ENCODE peak calls at places on chromosomes 7 and 10, in nine cellular contexts. One of them, this sample, is unnamed.

GRCh38 chr10:97234403-97234802 is 48.6 kb upstream of the SLIT1 start:
- DNase-seq in mammary epithelial cell: peak
- DNase-seq in uterus: no peak
- DNase-seq in B cell: peak
- DNase-seq in activated naive CD4-positive, alpha-beta T cell treated with anti-CD3 and anti-CD28 coated beads for 36 hours: no peak
- DNase-seq in astrocyte of the spinal cord: peak
- DNase-seq in small intestine: peak
- DNase-seq in AG10803: peak
- DNase-seq in glomerular endothelial cell: no peak
- DNase-seq in this sample: no peak

GRCh38 chr7:69196593-69196992 is 401.7 kb upstream of the AUTS2 start:
- DNase-seq in uterus: no peak
- DNase-seq in astrocyte of the spinal cord: no peak
- DNase-seq in glomerular endothelial cell: no peak
- DNase-seq in mammary epithelial cell: no peak
- DNase-seq in AG10803: no peak
- DNase-seq in activated naive CD4-positive, alpha-beta T cell treated with anti-CD3 and anti-CD28 coated beads for 36 hours: no peak
- DNase-seq in B cell: no peak
- DNase-seq in small intestine: no peak
- DNase-seq in this sample: no peak

GRCh38 chr10:106816318-106817085 is 348.0 kb downstream of the SORCS1 start:
- DNase-seq in uterus: no peak
- DNase-seq in activated naive CD4-positive, alpha-beta T cell treated with anti-CD3 and anti-CD28 coated beads for 36 hours: no peak
- DNase-seq in mammary epithelial cell: no peak
- DNase-seq in AG10803: no peak
- DNase-seq in astrocyte of the spinal cord: no peak
- DNase-seq in small intestine: no peak
- DNase-seq in B cell: no peak
- DNase-seq in glomerular endothelial cell: no peak
- DNase-seq in this sample: no peak

GRCh38 chr7:100893910-100894763 is 1.6 kb downstream of the ACHE start:
- DNase-seq in B cell: no peak
- DNase-seq in astrocyte of the spinal cord: no peak
- DNase-seq in mammary epithelial cell: no peak
- DNase-seq in small intestine: no peak
- DNase-seq in uterus: no peak
- DNase-seq in glomerular endothelial cell: no peak
- DNase-seq in AG10803: no peak
- DNase-seq in activated naive CD4-positive, alpha-beta T cell treated with anti-CD3 and anti-CD28 coated beads for 36 hours: no peak
- DNase-seq in this sample: no peak

GRCh38 chr10:35834916-35835499 is 192.9 kb upstream of the FZD8 start:
- DNase-seq in uterus: no peak
- DNase-seq in B cell: no peak
- DNase-seq in activated naive CD4-positive, alpha-beta T cell treated with anti-CD3 and anti-CD28 coated beads for 36 hours: no peak
- DNase-seq in AG10803: no peak
- DNase-seq in glomerular endothelial cell: no peak
- DNase-seq in small intestine: no peak
- DNase-seq in astrocyte of the spinal cord: no peak
- DNase-seq in mammary epithelial cell: no peak
- DNase-seq in this sample: no peak

GRCh38 chr10:29955308-29955935 is 104.0 kb downstream of the JCAD start:
- DNase-seq in astrocyte of the spinal cord: peak
- DNase-seq in B cell: no peak
- DNase-seq in mammary epithelial cell: peak
- DNase-seq in activated naive CD4-positive, alpha-beta T cell treated with anti-CD3 and anti-CD28 coated beads for 36 hours: no peak
- DNase-seq in AG10803: peak
- DNase-seq in small intestine: no peak
- DNase-seq in uterus: no peak
- DNase-seq in glomerular endothelial cell: no peak
- DNase-seq in this sample: no peak

GRCh38 chr10:49177391-49178355 is 10.5 kb downstream of the TMEM273 start:
- DNase-seq in AG10803: peak
- DNase-seq in small intestine: no peak
- DNase-seq in astrocyte of the spinal cord: peak
- DNase-seq in activated naive CD4-positive, alpha-beta T cell treated with anti-CD3 and anti-CD28 coated beads for 36 hours: peak
- DNase-seq in mammary epithelial cell: peak
- DNase-seq in B cell: peak
- DNase-seq in glomerular endothelial cell: no peak
- DNase-seq in uterus: no peak
- DNase-seq in this sample: peak

GRCh38 chr7:7970620-7971307 is 2.2 kb downstream of the GLCCI1 start:
- DNase-seq in AG10803: no peak
- DNase-seq in B cell: no peak
- DNase-seq in glomerular endothelial cell: no peak
- DNase-seq in small intestine: peak
- DNase-seq in uterus: no peak
- DNase-seq in astrocyte of the spinal cord: peak
- DNase-seq in mammary epithelial cell: peak
- DNase-seq in activated naive CD4-positive, alpha-beta T cell treated with anti-CD3 and anti-CD28 coated beads for 36 hours: no peak
- DNase-seq in this sample: no peak

GRCh38 chr7:44286182-44286617 is 39.2 kb downstream of the CAMK2B start:
- DNase-seq in activated naive CD4-positive, alpha-beta T cell treated with anti-CD3 and anti-CD28 coated beads for 36 hours: peak
- DNase-seq in uterus: peak
- DNase-seq in mammary epithelial cell: no peak
- DNase-seq in AG10803: no peak
- DNase-seq in glomerular endothelial cell: no peak
- DNase-seq in astrocyte of the spinal cord: no peak
- DNase-seq in small intestine: no peak
- DNase-seq in B cell: no peak
- DNase-seq in this sample: no peak

GRCh38 chr10:28796606-28797512 is 119.5 kb downstream of the BAMBI start:
- DNase-seq in mammary epithelial cell: no peak
- DNase-seq in AG10803: peak
- DNase-seq in uterus: peak
- DNase-seq in B cell: no peak
- DNase-seq in small intestine: no peak
- DNase-seq in glomerular endothelial cell: no peak
- DNase-seq in astrocyte of the spinal cord: peak
- DNase-seq in activated naive CD4-positive, alpha-beta T cell treated with anti-CD3 and anti-CD28 coated beads for 36 hours: no peak
- DNase-seq in this sample: no peak

GRCh38 chr10:17144757-17145156 is 15.1 kb upstream of the CUBN start:
- DNase-seq in activated naive CD4-positive, alpha-beta T cell treated with anti-CD3 and anti-CD28 coated beads for 36 hours: peak
- DNase-seq in B cell: no peak
- DNase-seq in AG10803: peak
- DNase-seq in astrocyte of the spinal cord: peak
- DNase-seq in small intestine: no peak
- DNase-seq in glomerular endothelial cell: no peak
- DNase-seq in mammary epithelial cell: peak
- DNase-seq in uterus: no peak
- DNase-seq in this sample: no peak

GRCh38 chr10:47030191-47030698 is 119.0 kb downstream of the PTPN20 start:
- DNase-seq in AG10803: peak
- DNase-seq in mammary epithelial cell: no peak
- DNase-seq in uterus: peak
- DNase-seq in B cell: no peak
- DNase-seq in astrocyte of the spinal cord: no peak
- DNase-seq in small intestine: no peak
- DNase-seq in glomerular endothelial cell: no peak
- DNase-seq in activated naive CD4-positive, alpha-beta T cell treated with anti-CD3 and anti-CD28 coated beads for 36 hours: no peak
- DNase-seq in this sample: no peak

GRCh38 chr10:29248156-29248555 is 40.7 kb upstream of the LYZL1 start:
- DNase-seq in glomerular endothelial cell: no peak
- DNase-seq in B cell: no peak
- DNase-seq in small intestine: no peak
- DNase-seq in AG10803: no peak
- DNase-seq in uterus: no peak
- DNase-seq in mammary epithelial cell: no peak
- DNase-seq in astrocyte of the spinal cord: no peak
- DNase-seq in activated naive CD4-positive, alpha-beta T cell treated with anti-CD3 and anti-CD28 coated beads for 36 hours: no peak
- DNase-seq in this sample: no peak

GRCh38 chr7:75986147-75986781 is 8.1 kb downstream of the TMEM120A start:
- DNase-seq in B cell: no peak
- DNase-seq in mammary epithelial cell: no peak
- DNase-seq in uterus: no peak
- DNase-seq in astrocyte of the spinal cord: no peak
- DNase-seq in AG10803: no peak
- DNase-seq in glomerular endothelial cell: no peak
- DNase-seq in activated naive CD4-positive, alpha-beta T cell treated with anti-CD3 and anti-CD28 coated beads for 36 hours: no peak
- DNase-seq in small intestine: no peak
- DNase-seq in this sample: no peak

GRCh38 chr7:138328215-138328614 is 131.8 kb upstream of the TRIM24 start:
- DNase-seq in small intestine: no peak
- DNase-seq in uterus: no peak
- DNase-seq in mammary epithelial cell: no peak
- DNase-seq in activated naive CD4-positive, alpha-beta T cell treated with anti-CD3 and anti-CD28 coated beads for 36 hours: no peak
- DNase-seq in astrocyte of the spinal cord: no peak
- DNase-seq in AG10803: no peak
- DNase-seq in glomerular endothelial cell: no peak
- DNase-seq in B cell: no peak
- DNase-seq in this sample: no peak

GRCh38 chr10:66394287-66395063 is 531.4 kb upstream of the LRRTM3 start:
- DNase-seq in astrocyte of the spinal cord: no peak
- DNase-seq in glomerular endothelial cell: no peak
- DNase-seq in B cell: no peak
- DNase-seq in mammary epithelial cell: no peak
- DNase-seq in small intestine: no peak
- DNase-seq in activated naive CD4-positive, alpha-beta T cell treated with anti-CD3 and anti-CD28 coated beads for 36 hours: no peak
- DNase-seq in uterus: no peak
- DNase-seq in AG10803: no peak
- DNase-seq in this sample: no peak

GRCh38 chr7:57215423-57215822 is 83.2 kb upstream of the ZNF479 start:
- DNase-seq in small intestine: no peak
- DNase-seq in astrocyte of the spinal cord: no peak
- DNase-seq in glomerular endothelial cell: no peak
- DNase-seq in uterus: no peak
- DNase-seq in B cell: no peak
- DNase-seq in AG10803: no peak
- DNase-seq in activated naive CD4-positive, alpha-beta T cell treated with anti-CD3 and anti-CD28 coated beads for 36 hours: no peak
- DNase-seq in mammary epithelial cell: no peak
- DNase-seq in this sample: no peak

GRCh38 chr10:100446130-100446761 is 16.6 kb upstream of the WNT8B start:
- DNase-seq in uterus: no peak
- DNase-seq in mammary epithelial cell: no peak
- DNase-seq in astrocyte of the spinal cord: no peak
- DNase-seq in glomerular endothelial cell: no peak
- DNase-seq in activated naive CD4-positive, alpha-beta T cell treated with anti-CD3 and anti-CD28 coated beads for 36 hours: no peak
- DNase-seq in AG10803: no peak
- DNase-seq in small intestine: no peak
- DNase-seq in B cell: no peak
- DNase-seq in this sample: no peak

GRCh38 chr7:45390180-45390579 is 184.0 kb upstream of the ADCY1 start:
- DNase-seq in glomerular endothelial cell: no peak
- DNase-seq in small intestine: no peak
- DNase-seq in AG10803: no peak
- DNase-seq in astrocyte of the spinal cord: no peak
- DNase-seq in mammary epithelial cell: no peak
- DNase-seq in B cell: no peak
- DNase-seq in activated naive CD4-positive, alpha-beta T cell treated with anti-CD3 and anti-CD28 coated beads for 36 hours: no peak
- DNase-seq in uterus: no peak
- DNase-seq in this sample: no peak

GRCh38 chr7:56007167-56007652 is 42.8 kb downstream of the NIPSNAP2 start:
- DNase-seq in glomerular endothelial cell: no peak
- DNase-seq in mammary epithelial cell: peak
- DNase-seq in uterus: no peak
- DNase-seq in activated naive CD4-positive, alpha-beta T cell treated with anti-CD3 and anti-CD28 coated beads for 36 hours: no peak
- DNase-seq in AG10803: no peak
- DNase-seq in small intestine: no peak
- DNase-seq in astrocyte of the spinal cord: no peak
- DNase-seq in B cell: no peak
- DNase-seq in this sample: no peak

GRCh38 chr7:135929249-135929648 is 47.9 kb downstream of the MTPN start:
- DNase-seq in small intestine: no peak
- DNase-seq in glomerular endothelial cell: no peak
- DNase-seq in AG10803: no peak
- DNase-seq in mammary epithelial cell: no peak
- DNase-seq in astrocyte of the spinal cord: no peak
- DNase-seq in activated naive CD4-positive, alpha-beta T cell treated with anti-CD3 and anti-CD28 coated beads for 36 hours: no peak
- DNase-seq in uterus: no peak
- DNase-seq in B cell: no peak
- DNase-seq in this sample: no peak

GRCh38 chr7:105156731-105157130 is 142.7 kb downstream of the KMT2E start:
- DNase-seq in astrocyte of the spinal cord: peak
- DNase-seq in B cell: no peak
- DNase-seq in glomerular endothelial cell: no peak
- DNase-seq in small intestine: no peak
- DNase-seq in mammary epithelial cell: peak
- DNase-seq in activated naive CD4-positive, alpha-beta T cell treated with anti-CD3 and anti-CD28 coated beads for 36 hours: no peak
- DNase-seq in uterus: no peak
- DNase-seq in AG10803: peak
- DNase-seq in this sample: no peak

GRCh38 chr10:1378473-1378872 is 322.3 kb downstream of the WDR37 start:
- DNase-seq in glomerular endothelial cell: no peak
- DNase-seq in AG10803: no peak
- DNase-seq in B cell: no peak
- DNase-seq in mammary epithelial cell: no peak
- DNase-seq in activated naive CD4-positive, alpha-beta T cell treated with anti-CD3 and anti-CD28 coated beads for 36 hours: no peak
- DNase-seq in uterus: no peak
- DNase-seq in small intestine: no peak
- DNase-seq in astrocyte of the spinal cord: no peak
- DNase-seq in this sample: no peak

GRCh38 chr10:31977440-31978157 is 49.0 kb upstream of the ARHGAP12 start:
- DNase-seq in glomerular endothelial cell: peak
- DNase-seq in small intestine: no peak
- DNase-seq in B cell: peak
- DNase-seq in astrocyte of the spinal cord: peak
- DNase-seq in mammary epithelial cell: peak
- DNase-seq in activated naive CD4-positive, alpha-beta T cell treated with anti-CD3 and anti-CD28 coated beads for 36 hours: no peak
- DNase-seq in uterus: no peak
- DNase-seq in AG10803: peak
- DNase-seq in this sample: peak

GRCh38 chr10:61897671-61898434 is 3.6 kb upstream of the ARID5B start:
- DNase-seq in AG10803: peak
- DNase-seq in uterus: peak
- DNase-seq in mammary epithelial cell: no peak
- DNase-seq in B cell: peak
- DNase-seq in activated naive CD4-positive, alpha-beta T cell treated with anti-CD3 and anti-CD28 coated beads for 36 hours: peak
- DNase-seq in small intestine: peak
- DNase-seq in glomerular endothelial cell: no peak
- DNase-seq in astrocyte of the spinal cord: peak
- DNase-seq in this sample: no peak